ENCODE peak calls at places on chromosomes 11 and 22, in four cellular contexts. One of them, this sample, is unnamed.
A peak's percentile ranks its signal among the peaks of the same experiment; 100 is the strongest.

GRCh38 chr11:106670069-106670468 is 348.2 kb downstream of the GUCY1A2 start:
- DNase-seq in heart right ventricle: no peak
- DNase-seq in left ventricle myocardium inferior: no peak
- DNase-seq in Caco-2: no peak
- DNase-seq in this sample: no peak

GRCh38 chr11:6646631-6647281 is 8.9 kb downstream of the DCHS1 start:
- DNase-seq in Caco-2: no peak
- DNase-seq in heart right ventricle: peak; percentile 47
- DNase-seq in left ventricle myocardium inferior: peak; percentile 60
- DNase-seq in this sample: peak; percentile 82

GRCh38 chr22:28299760-28300159 is 379.9 kb downstream of the TTC28 start:
- DNase-seq in Caco-2: no peak
- DNase-seq in heart right ventricle: no peak
- DNase-seq in left ventricle myocardium inferior: peak; percentile 15
- DNase-seq in this sample: no peak

GRCh38 chr22:32202539-32203180 is 2.2 kb downstream of the RFPL2 start:
- DNase-seq in left ventricle myocardium inferior: peak; percentile 26
- DNase-seq in heart right ventricle: peak; percentile 39
- DNase-seq in Caco-2: peak; percentile 80
- DNase-seq in this sample: peak; percentile 82

GRCh38 chr11:22792497-22792896 is 37.1 kb downstream of the SVIP start:
- DNase-seq in Caco-2: no peak
- DNase-seq in heart right ventricle: no peak
- DNase-seq in left ventricle myocardium inferior: no peak
- DNase-seq in this sample: no peak

GRCh38 chr22:18954333-18954732 is 18.2 kb upstream of the PRODH start:
- DNase-seq in left ventricle myocardium inferior: peak; percentile 67
- DNase-seq in Caco-2: peak; percentile 61
- DNase-seq in heart right ventricle: peak; percentile 66
- DNase-seq in this sample: peak; percentile 94

GRCh38 chr22:47016636-47017035 is 254.2 kb downstream of the TBC1D22A start:
- DNase-seq in left ventricle myocardium inferior: no peak
- DNase-seq in heart right ventricle: no peak
- DNase-seq in Caco-2: peak; percentile 13
- DNase-seq in this sample: no peak

GRCh38 chr22:39502789-39503464 is 837 bp downstream of the MIEF1 start:
- DNase-seq in heart right ventricle: no peak
- DNase-seq in left ventricle myocardium inferior: no peak
- DNase-seq in Caco-2: peak; percentile 36
- DNase-seq in this sample: no peak

GRCh38 chr22:45155050-45155840 is 8.5 kb upstream of the NUP50 start:
- DNase-seq in heart right ventricle: no peak
- DNase-seq in Caco-2: no peak
- DNase-seq in left ventricle myocardium inferior: no peak
- DNase-seq in this sample: no peak

GRCh38 chr11:111976614-111977140 is 39.5 kb downstream of the DIXDC1 start:
- DNase-seq in heart right ventricle: peak; percentile 23
- DNase-seq in Caco-2: no peak
- DNase-seq in left ventricle myocardium inferior: no peak
- DNase-seq in this sample: no peak

GRCh38 chr11:93100211-93100610 is 97.6 kb downstream of the SLC36A4 start:
- DNase-seq in heart right ventricle: no peak
- DNase-seq in left ventricle myocardium inferior: no peak
- DNase-seq in Caco-2: no peak
- DNase-seq in this sample: no peak

GRCh38 chr11:121476379-121477032 is 23.7 kb upstream of the SORL1-AS1 start:
- DNase-seq in left ventricle myocardium inferior: no peak
- DNase-seq in heart right ventricle: no peak
- DNase-seq in Caco-2: no peak
- DNase-seq in this sample: no peak

GRCh38 chr11:405323-405975 is 9.3 kb downstream of the SIGIRR start:
- DNase-seq in Caco-2: no peak
- DNase-seq in heart right ventricle: peak; percentile 69
- DNase-seq in left ventricle myocardium inferior: peak; percentile 53
- DNase-seq in this sample: peak; percentile 34

GRCh38 chr11:69473520-69473894 is 8.0 kb upstream of the LINC01488 start:
- DNase-seq in left ventricle myocardium inferior: peak; percentile 4
- DNase-seq in heart right ventricle: no peak
- DNase-seq in Caco-2: no peak
- DNase-seq in this sample: no peak

GRCh38 chr22:36552300-36552699 is 23.3 kb upstream of the EIF3D start:
- DNase-seq in Caco-2: no peak
- DNase-seq in heart right ventricle: no peak
- DNase-seq in left ventricle myocardium inferior: no peak
- DNase-seq in this sample: no peak

GRCh38 chr11:67265633-67266423 is 445 bp upstream of the GRK2 start:
- DNase-seq in left ventricle myocardium inferior: peak; percentile 83
- DNase-seq in Caco-2: peak; percentile 80
- DNase-seq in heart right ventricle: peak; percentile 89
- DNase-seq in this sample: peak; percentile 80

GRCh38 chr11:108858624-108859023 is 193.8 kb downstream of the DDX10 start:
- DNase-seq in left ventricle myocardium inferior: no peak
- DNase-seq in Caco-2: no peak
- DNase-seq in heart right ventricle: no peak
- DNase-seq in this sample: no peak

GRCh38 chr11:1234054-1234720 is 11.3 kb downstream of the MUC5B start:
- DNase-seq in Caco-2: peak; percentile 26
- DNase-seq in left ventricle myocardium inferior: peak; percentile 11
- DNase-seq in heart right ventricle: peak; percentile 6
- DNase-seq in this sample: no peak

GRCh38 chr11:109940816-109941215 is 152.4 kb upstream of the ZC3H12C start:
- DNase-seq in left ventricle myocardium inferior: no peak
- DNase-seq in heart right ventricle: no peak
- DNase-seq in Caco-2: no peak
- DNase-seq in this sample: no peak

GRCh38 chr11:35015621-35016387 is 99.4 kb downstream of the PDHX start:
- DNase-seq in left ventricle myocardium inferior: no peak
- DNase-seq in heart right ventricle: no peak
- DNase-seq in Caco-2: no peak
- DNase-seq in this sample: no peak

GRCh38 chr11:65899356-65900124 is 648 bp downstream of the FOSL1 start:
- DNase-seq in heart right ventricle: peak; percentile 62
- DNase-seq in Caco-2: peak; percentile 70
- DNase-seq in left ventricle myocardium inferior: peak; percentile 61
- DNase-seq in this sample: peak; percentile 75

GRCh38 chr22:42692239-42693054 is 28.2 kb downstream of the A4GALT start:
- DNase-seq in heart right ventricle: no peak
- DNase-seq in Caco-2: no peak
- DNase-seq in left ventricle myocardium inferior: no peak
- DNase-seq in this sample: no peak
- TF ChIP-seq CTCF in heart right ventricle: no peak
- TF ChIP-seq CTCF in Caco-2: no peak
- TF ChIP-seq CTCF in left ventricle myocardium inferior: no peak
- TF ChIP-seq CTCF in this sample: no peak

GRCh38 chr11:105000797-105001196 is 22.2 kb downstream of the CASP5 start:
- DNase-seq in Caco-2: no peak
- DNase-seq in heart right ventricle: peak; percentile 14
- DNase-seq in left ventricle myocardium inferior: no peak
- DNase-seq in this sample: no peak

GRCh38 chr11:104997288-104997687 is 25.7 kb downstream of the CASP5 start:
- DNase-seq in heart right ventricle: no peak
- DNase-seq in left ventricle myocardium inferior: no peak
- DNase-seq in Caco-2: no peak
- DNase-seq in this sample: no peak

GRCh38 chr11:104999716-105000115 is 23.3 kb downstream of the CASP5 start:
- DNase-seq in left ventricle myocardium inferior: no peak
- DNase-seq in heart right ventricle: no peak
- DNase-seq in Caco-2: no peak
- DNase-seq in this sample: no peak

GRCh38 chr11:105003151-105003550 is 19.8 kb downstream of the CASP5 start:
- DNase-seq in Caco-2: no peak
- DNase-seq in heart right ventricle: no peak
- DNase-seq in left ventricle myocardium inferior: no peak
- DNase-seq in this sample: no peak

GRCh38 chr11:105000167-105000566 is 22.8 kb downstream of the CASP5 start:
- DNase-seq in Caco-2: peak; percentile 63
- DNase-seq in left ventricle myocardium inferior: no peak
- DNase-seq in heart right ventricle: no peak
- DNase-seq in this sample: no peak
- TF ChIP-seq CTCF in Caco-2: peak; percentile 38
- TF ChIP-seq CTCF in left ventricle myocardium inferior: no peak
- TF ChIP-seq CTCF in heart right ventricle: no peak
- TF ChIP-seq CTCF in this sample: no peak

GRCh38 chr11:74388678-74389327 is 9.4 kb downstream of the PGM2L1 start:
- DNase-seq in left ventricle myocardium inferior: no peak
- DNase-seq in Caco-2: peak; percentile 57
- DNase-seq in heart right ventricle: no peak
- DNase-seq in this sample: no peak
- TF ChIP-seq CTCF in left ventricle myocardium inferior: peak; percentile 81
- TF ChIP-seq CTCF in Caco-2: peak; percentile 91
- TF ChIP-seq CTCF in heart right ventricle: peak; percentile 56
- TF ChIP-seq CTCF in this sample: peak; percentile 58

GRCh38 chr11:88704505-88704904 is 361.3 kb downstream of the GRM5 start:
- DNase-seq in left ventricle myocardium inferior: no peak
- DNase-seq in Caco-2: no peak
- DNase-seq in heart right ventricle: no peak
- DNase-seq in this sample: no peak
- TF ChIP-seq CTCF in left ventricle myocardium inferior: no peak
- TF ChIP-seq CTCF in Caco-2: no peak
- TF ChIP-seq CTCF in heart right ventricle: no peak
- TF ChIP-seq CTCF in this sample: no peak

GRCh38 chr11:46075928-46076327 is 45.3 kb downstream of the PHF21A start:
- DNase-seq in Caco-2: no peak
- DNase-seq in heart right ventricle: no peak
- DNase-seq in left ventricle myocardium inferior: no peak
- DNase-seq in this sample: no peak
- TF ChIP-seq CTCF in Caco-2: no peak
- TF ChIP-seq CTCF in heart right ventricle: no peak
- TF ChIP-seq CTCF in left ventricle myocardium inferior: no peak
- TF ChIP-seq CTCF in this sample: no peak

DNA sequence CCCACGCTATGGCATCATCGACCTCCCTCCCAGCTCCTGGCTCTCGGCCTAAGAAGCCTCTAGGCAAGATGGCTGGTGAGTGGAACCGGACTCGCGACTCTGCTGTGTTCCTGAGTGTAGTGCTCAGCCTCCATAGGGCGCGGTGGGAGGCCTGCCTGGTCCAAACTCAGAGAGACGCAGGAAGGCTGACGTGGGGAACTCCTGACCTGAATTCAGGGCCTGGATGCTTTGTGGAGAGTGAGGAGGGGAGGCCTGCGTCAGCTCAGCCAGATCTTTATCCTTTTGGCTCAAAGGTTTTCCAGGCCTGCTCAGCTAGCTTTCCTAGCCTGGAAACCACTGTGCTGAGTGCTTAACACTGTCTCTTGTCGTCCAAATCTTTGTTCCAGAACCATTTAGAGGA is 8.0 kb downstream of the TIRAP start:
- DNase-seq in left ventricle myocardium inferior: no peak
- DNase-seq in heart right ventricle: no peak
- DNase-seq in Caco-2: no peak
- DNase-seq in this sample: no peak
- TF ChIP-seq CTCF in left ventricle myocardium inferior: no peak
- TF ChIP-seq CTCF in heart right ventricle: no peak
- TF ChIP-seq CTCF in Caco-2: no peak
- TF ChIP-seq CTCF in this sample: no peak

GRCh38 chr11:82009133-82009532 is 724.5 kb downstream of the FAM181B start:
- DNase-seq in Caco-2: no peak
- DNase-seq in left ventricle myocardium inferior: no peak
- DNase-seq in heart right ventricle: no peak
- DNase-seq in this sample: no peak

GRCh38 chr11:82003024-82003423 is 730.6 kb downstream of the FAM181B start:
- DNase-seq in Caco-2: no peak
- DNase-seq in heart right ventricle: no peak
- DNase-seq in left ventricle myocardium inferior: no peak
- DNase-seq in this sample: no peak

GRCh38 chr11:82003671-82004148 is 730.0 kb downstream of the FAM181B start:
- DNase-seq in left ventricle myocardium inferior: no peak
- DNase-seq in Caco-2: no peak
- DNase-seq in heart right ventricle: no peak
- DNase-seq in this sample: no peak

GRCh38 chr11:82004537-82005213 is 729.0 kb downstream of the FAM181B start:
- DNase-seq in heart right ventricle: no peak
- DNase-seq in Caco-2: no peak
- DNase-seq in left ventricle myocardium inferior: no peak
- DNase-seq in this sample: no peak

GRCh38 chr11:82007536-82007935 is 726.1 kb downstream of the FAM181B start:
- DNase-seq in Caco-2: no peak
- DNase-seq in left ventricle myocardium inferior: no peak
- DNase-seq in heart right ventricle: no peak
- DNase-seq in this sample: no peak
- TF ChIP-seq CTCF in Caco-2: no peak
- TF ChIP-seq CTCF in left ventricle myocardium inferior: no peak
- TF ChIP-seq CTCF in heart right ventricle: no peak
- TF ChIP-seq CTCF in this sample: no peak

GRCh38 chr11:115964091-115964490 is 459.9 kb upstream of the CADM1 start:
- DNase-seq in left ventricle myocardium inferior: no peak
- DNase-seq in Caco-2: no peak
- DNase-seq in heart right ventricle: no peak
- DNase-seq in this sample: no peak

GRCh38 chr11:115958089-115959000 is 454.1 kb upstream of the CADM1 start:
- DNase-seq in Caco-2: no peak
- DNase-seq in heart right ventricle: no peak
- DNase-seq in left ventricle myocardium inferior: no peak
- DNase-seq in this sample: no peak

GRCh38 chr11:115961168-115962003 is 457.2 kb upstream of the CADM1 start:
- DNase-seq in heart right ventricle: no peak
- DNase-seq in left ventricle myocardium inferior: no peak
- DNase-seq in Caco-2: no peak
- DNase-seq in this sample: no peak

GRCh38 chr11:115963170-115963569 is 459.0 kb upstream of the CADM1 start:
- DNase-seq in left ventricle myocardium inferior: no peak
- DNase-seq in heart right ventricle: no peak
- DNase-seq in Caco-2: no peak
- DNase-seq in this sample: no peak

DNA sequence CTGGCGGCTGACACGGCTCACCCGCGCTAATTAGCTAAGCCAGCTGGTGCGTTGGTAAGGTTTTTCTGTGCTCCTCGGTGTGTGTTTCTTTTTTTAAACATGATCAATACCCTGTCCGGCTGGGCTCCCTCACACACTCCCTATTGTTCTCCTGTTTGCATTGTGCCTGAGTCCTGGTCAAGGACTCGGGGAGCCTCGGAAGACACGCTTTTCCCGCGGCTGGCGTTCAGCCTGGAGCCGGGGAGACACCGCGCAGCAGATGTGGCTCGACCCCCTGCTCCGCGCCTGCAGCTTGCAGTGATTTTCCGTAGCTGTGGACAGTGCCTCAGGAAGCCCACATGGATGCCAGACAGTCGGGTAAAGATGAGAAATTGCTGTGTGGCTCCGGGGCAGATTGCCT is 454.9 kb upstream of the CADM1 start:
- DNase-seq in Caco-2: no peak
- DNase-seq in left ventricle myocardium inferior: no peak
- DNase-seq in heart right ventricle: no peak
- DNase-seq in this sample: no peak
- TF ChIP-seq CTCF in Caco-2: no peak
- TF ChIP-seq CTCF in left ventricle myocardium inferior: no peak
- TF ChIP-seq CTCF in heart right ventricle: no peak
- TF ChIP-seq CTCF in this sample: no peak